ENCODE peak calls at places on chromosomes 4 and X, in five cellular contexts. I, Z, G, P and Q are unnamed samples.
A peak's percentile ranks its signal among the peaks of the same experiment; 100 is the strongest.

GRCh38 chr4:83561381-83561780 is 25.5 kb downstream of the GPAT3 start:
- DNase-seq in I (peak; percentile 28), Z (peak; percentile 49), G (no peak), P (no peak), Q (no peak)

GRCh38 chr4:152807294-152807829 is 27.6 kb downstream of the ARFIP1 start:
- DNase-seq in I (no peak), Z (no peak), G (no peak), P (peak; percentile 9), Q (no peak)

GRCh38 chr4:96809563-96809962 is 969.7 kb downstream of the PDHA2 start:
- DNase-seq in I (no peak), Z (no peak), G (no peak), P (no peak), Q (no peak)

GRCh38 chr4:56408978-56409377 is 21.7 kb upstream of the AASDH start:
- DNase-seq in I (no peak), Z (no peak), G (no peak), P (no peak), Q (no peak)

GRCh38 chr4:7333801-7334421 is 100.8 kb downstream of the PSAPL1 start:
- DNase-seq in I (no peak), Z (peak; percentile 29), G (no peak), P (no peak), Q (no peak)

GRCh38 chrX:153590961-153591956 is 7.7 kb downstream of the CCNQ start:
- DNase-seq in I (no peak), Z (no peak), G (no peak), P (no peak), Q (no peak)

GRCh38 chr4:47032405-47033106 is 1.2 kb downstream of the GABRB1 start:
- DNase-seq in I (peak; percentile 38), Z (peak; percentile 81), G (no peak), P (no peak), Q (no peak)

GRCh38 chr4:18209448-18209847 is 187.9 kb upstream of the LCORL start:
- DNase-seq in I (no peak), Z (no peak), G (no peak), P (peak; percentile 16), Q (no peak)

GRCh38 chr4:55445921-55446577 is 50.3 kb downstream of the TMEM165 start:
- DNase-seq in I (no peak), Z (no peak), G (no peak), P (no peak), Q (no peak)

GRCh38 chr4:71009796-71010588 is 16.5 kb downstream of the DCK start:
- DNase-seq in I (peak; percentile 67), Z (no peak), G (peak; percentile 51), P (no peak), Q (no peak)

GRCh38 chrX:40122487-40122886 is 24.7 kb upstream of the BCOR start:
- DNase-seq in I (no peak), Z (no peak), G (no peak), P (no peak), Q (no peak)

GRCh38 chrX:386768-387575 is at the start of gene PPP2R3B:
- DNase-seq in I (peak; percentile 99), Z (peak; percentile 100), G (peak; percentile 98), P (peak; percentile 95), Q (peak; percentile 97)

GRCh38 chrX:11254417-11255109 is 38.6 kb upstream of the AMELX start:
- DNase-seq in I (no peak), Z (no peak), G (no peak), P (no peak), Q (no peak)

GRCh38 chr4:101191302-101192098 is 155.8 kb downstream of the PPP3CA start:
- DNase-seq in I (peak; percentile 99), Z (peak; percentile 91), G (no peak), P (no peak), Q (no peak)

GRCh38 chr4:108113229-108113628 is 55.5 kb downstream of the LEF1 start:
- DNase-seq in I (no peak), Z (no peak), G (peak; percentile 68), P (no peak), Q (peak; percentile 62)

GRCh38 chrX:106707771-106708454 is 18.6 kb upstream of the RNF128 start:
- DNase-seq in I (no peak), Z (no peak), G (no peak), P (no peak), Q (no peak)

GRCh38 chr4:19187709-19188108 is 1064.0 kb upstream of the SLIT2 start:
- DNase-seq in I (no peak), Z (no peak), G (no peak), P (no peak), Q (no peak)

GRCh38 chr4:15729910-15730533 is 27.2 kb downstream of the BST1 start:
- DNase-seq in I (peak; percentile 41), Z (no peak), G (peak; percentile 62), P (peak; percentile 2), Q (peak; percentile 58)

DNA sequence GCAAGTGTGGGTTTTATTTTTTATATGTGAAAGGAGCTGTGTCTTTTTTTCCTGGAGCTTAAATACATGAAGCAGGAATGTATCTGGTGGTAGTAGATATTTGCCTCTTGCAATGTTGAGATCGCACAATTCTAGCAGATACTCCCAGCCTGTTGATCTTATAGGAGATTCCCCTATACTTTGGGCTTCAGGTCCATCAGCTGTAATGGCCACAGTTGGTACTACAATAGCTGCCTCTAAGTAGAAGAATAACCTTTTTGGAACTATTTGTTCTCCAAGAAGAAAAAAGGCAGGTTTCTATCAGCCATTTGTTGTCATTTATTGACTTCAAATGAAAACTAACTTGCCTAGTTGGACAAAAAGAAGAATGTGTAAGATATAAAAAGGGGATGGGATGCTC is 37.7 kb downstream of the LIMCH1 start:
- DNase-seq in I (no peak), Z (no peak), G (no peak), P (no peak), Q (no peak)
- H3K4me1 ChIP-seq in I (no peaks in the 10 kb centered on the region), Z (peaks cover 14% of the 10 kb centered on the region), G (no peaks in the 10 kb centered on the region), P (no peaks in the 10 kb centered on the region), Q (no peaks in the 10 kb centered on the region)

DNA sequence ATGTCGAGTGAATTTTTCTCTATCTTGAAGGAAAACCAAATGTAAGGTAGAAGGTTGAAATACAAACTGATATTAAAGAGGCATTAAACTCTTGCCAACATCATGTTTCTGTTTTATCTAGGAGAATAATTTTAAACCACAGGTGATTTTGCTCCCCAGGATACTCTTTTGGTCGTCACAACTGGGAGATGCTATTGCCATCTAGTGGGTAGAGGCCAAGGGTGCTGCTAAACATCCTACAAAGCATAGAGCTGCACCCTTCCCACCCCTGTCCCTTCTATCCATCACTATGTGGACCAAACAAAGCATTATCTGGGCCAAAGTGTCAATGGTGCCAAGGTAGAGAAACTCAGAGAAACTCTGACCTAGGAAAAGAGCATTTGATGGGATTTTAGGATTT is 154.6 kb upstream of the MAGEB2 start:
- DNase-seq in I (peak; percentile 19), Z (no peak), G (no peak), P (no peak), Q (no peak)
- H3K27ac ChIP-seq in I (no peak overlapping the region), Z (no peak overlapping the region), G (no peak overlapping the region), P (no peak overlapping the region), Q (no peak overlapping the region)

GRCh38 chrX:97850911-97851310 is 967.2 kb downstream of the RPA4 start:
- DNase-seq in I (no peak), Z (no peak), G (no peak), P (no peak), Q (no peak)

GRCh38 chrX:97858592-97858991 is 974.9 kb downstream of the RPA4 start:
- DNase-seq in I (peak; percentile 56), Z (no peak), G (no peak), P (no peak), Q (no peak)

GRCh38 chrX:97847885-97848679 is 964.4 kb downstream of the RPA4 start:
- DNase-seq in I (no peak), Z (no peak), G (no peak), P (no peak), Q (no peak)

GRCh38 chrX:97854071-97854470 is 970.4 kb downstream of the RPA4 start:
- DNase-seq in I (no peak), Z (no peak), G (no peak), P (no peak), Q (no peak)
- H3K9me3 ChIP-seq in I (no peaks in the 10 kb centered on the region), Z (no peaks in the 10 kb centered on the region), G (no peaks in the 10 kb centered on the region), P (no peaks in the 10 kb centered on the region), Q (no peaks in the 10 kb centered on the region)

DNA sequence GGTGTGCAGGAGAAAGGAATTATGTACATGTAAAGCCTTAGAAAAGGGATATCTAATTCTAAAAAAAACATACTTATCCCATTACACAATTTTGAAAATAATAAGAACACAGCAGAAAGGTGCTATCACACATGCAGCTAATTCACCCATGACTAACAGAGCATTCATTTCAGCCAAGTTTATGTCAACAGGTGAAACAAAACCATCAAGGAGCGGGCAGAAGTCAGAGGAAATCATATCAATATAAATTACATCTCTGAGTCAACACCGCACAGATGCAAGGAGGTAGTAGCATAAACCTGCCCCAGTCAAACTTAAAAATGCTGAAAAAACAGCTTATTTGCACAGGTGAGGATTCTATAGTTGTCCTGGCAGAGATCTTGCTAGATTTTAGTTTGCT is 197.9 kb downstream of the PRDM5 start:
- DNase-seq in I (no peak), Z (no peak), G (no peak), P (no peak), Q (no peak)
- H3K4me1 ChIP-seq in I (no peaks in the 10 kb centered on the region), Z (no peaks in the 10 kb centered on the region), G (no peaks in the 10 kb centered on the region), P (no peaks in the 10 kb centered on the region), Q (no peaks in the 10 kb centered on the region)